ENCODE peak calls at places on chromosome 4, in four cellular contexts. One of them, this sample, is unnamed.

GRCh38 chr4:167150587-167150986 is 83.7 kb downstream of the SPOCK3 start:
- DNase-seq in NCI-H1436: no peak
- DNase-seq in pons: no peak
- DNase-seq in EH: no peak
- DNase-seq in this sample: no peak

GRCh38 chr4:134668237-134668636 is 466.6 kb upstream of the PABPC4L start:
- DNase-seq in EH: peak
- DNase-seq in NCI-H1436: no peak
- DNase-seq in pons: no peak
- DNase-seq in this sample: no peak

GRCh38 chr4:37000281-37000680 is 244.3 kb upstream of the NWD2 start:
- DNase-seq in NCI-H1436: no peak
- DNase-seq in EH: no peak
- DNase-seq in pons: no peak
- DNase-seq in this sample: no peak

GRCh38 chr4:67727124-67727850 is 26.3 kb upstream of the UBA6 start:
- DNase-seq in pons: no peak
- DNase-seq in NCI-H1436: no peak
- DNase-seq in EH: peak
- DNase-seq in this sample: no peak

GRCh38 chr4:156475322-156475721 is 496.3 kb downstream of the PDGFC start:
- DNase-seq in EH: peak
- DNase-seq in NCI-H1436: no peak
- DNase-seq in pons: peak
- DNase-seq in this sample: no peak

GRCh38 chr4:110514889-110515479 is 39.0 kb downstream of the ENPEP start:
- DNase-seq in EH: peak
- DNase-seq in pons: peak
- DNase-seq in NCI-H1436: no peak
- DNase-seq in this sample: peak

GRCh38 chr4:154208424-154208823 is 283.2 kb downstream of the DCHS2 start:
- DNase-seq in pons: no peak
- DNase-seq in EH: no peak
- DNase-seq in NCI-H1436: no peak
- DNase-seq in this sample: no peak

GRCh38 chr4:8506373-8507250 is 66.0 kb downstream of the TRMT44 start:
- DNase-seq in pons: peak
- DNase-seq in EH: peak
- DNase-seq in NCI-H1436: no peak
- DNase-seq in this sample: no peak

GRCh38 chr4:38867478-38868054 is at the start of gene FAM114A1:
- DNase-seq in NCI-H1436: peak
- DNase-seq in EH: peak
- DNase-seq in pons: peak
- DNase-seq in this sample: peak

GRCh38 chr4:185716008-185716976 is 95.7 kb downstream of the SORBS2 start:
- DNase-seq in NCI-H1436: no peak
- DNase-seq in pons: no peak
- DNase-seq in EH: no peak
- DNase-seq in this sample: peak

GRCh38 chr4:137432431-137432830 is 99.9 kb downstream of the PCDH18 start:
- DNase-seq in NCI-H1436: no peak
- DNase-seq in EH: no peak
- DNase-seq in pons: no peak
- DNase-seq in this sample: no peak

GRCh38 chr4:169251291-169252235 is 19.2 kb downstream of the SH3RF1 start:
- DNase-seq in pons: peak
- DNase-seq in NCI-H1436: no peak
- DNase-seq in EH: peak
- DNase-seq in this sample: no peak

GRCh38 chr4:108156391-108156790 is 12.3 kb downstream of the LEF1 start:
- DNase-seq in NCI-H1436: no peak
- DNase-seq in EH: no peak
- DNase-seq in pons: no peak
- DNase-seq in this sample: no peak